ENCODE peak calls at places on chromosomes 13 and 19, in eight cellular contexts. W, P, F, N, I, L, Q and T are unnamed samples.

GRCh38 chr13:96771501-96772367 is 222.5 kb downstream of the OXGR1 start:
- DNase-seq in W (no peak), P (no peak), F (peak), N (no peak), I (no peak), L (no peak), Q (no peak), T (no peak)

GRCh38 chr19:15640904-15641597 is 354 bp downstream of the CYP4F3 start:
- DNase-seq in W (no peak), P (no peak), F (no peak), N (no peak), I (no peak), L (no peak), Q (no peak), T (no peak)

GRCh38 chr13:29454931-29455481 is 140.5 kb downstream of the SLC7A1 start:
- DNase-seq in W (no peak), P (no peak), F (no peak), N (peak), I (no peak), L (no peak), Q (no peak), T (no peak)

GRCh38 chr19:37468961-37469777 is at the start of gene ZNF570:
- DNase-seq in W (peak), P (peak), F (peak), N (peak), I (peak), L (peak), Q (peak), T (peak)

GRCh38 chr13:73933795-73934194 is 200.4 kb downstream of the KLF12 start:
- DNase-seq in W (peak), P (no peak), F (no peak), N (no peak), I (no peak), L (no peak), Q (no peak), T (no peak)

GRCh38 chr13:99434258-99434788 is 66.9 kb upstream of the TM9SF2 start:
- DNase-seq in W (no peak), P (no peak), F (no peak), N (no peak), I (peak), L (no peak), Q (peak), T (peak)

GRCh38 chr13:66574606-66575005 is 655.5 kb downstream of the PCDH9 start:
- DNase-seq in W (peak), P (peak), F (no peak), N (no peak), I (no peak), L (no peak), Q (no peak), T (no peak)

GRCh38 chr13:50991624-50992610 is 82.3 kb downstream of the RNASEH2B start:
- DNase-seq in W (peak), P (no peak), F (peak), N (no peak), I (no peak), L (no peak), Q (no peak), T (peak)

GRCh38 chr13:52978989-52979388 is 49.6 kb upstream of the OLFM4 start:
- DNase-seq in W (no peak), P (no peak), F (no peak), N (no peak), I (no peak), L (no peak), Q (no peak), T (no peak)